ENCODE peak calls at places on chromosomes 7 and 10, in six cellular contexts. A is iPS DF 19.7; O is stimulated activated CD8-positive, alpha-beta memory T cell treated with anti-CD3 and anti-CD28 coated beads, Interleukin-2, amount 100 ng/mL, for 1 hour; V is transverse colon; D is HT-29; K is CD8-positive, alpha-beta memory T cell. B is an unnamed sample.

GRCh38 chr7:134783294-134784069 is 4.0 kb downstream of the CALD1 start:
- DNase-seq in D (no peak), V (no peak), K (no peak), A (no peak), O (no peak), B (no peak)

GRCh38 chr7:158815471-158816128 is 13.7 kb downstream of the ESYT2 start:
- DNase-seq in D (no peak), O (no peak), V (no peak), K (no peak), A (no peak), B (no peak)

GRCh38 chr7:115618676-115619075 is 411.9 kb downstream of the TFEC start:
- DNase-seq in K (no peak), V (no peak), O (no peak), A (no peak), D (no peak), B (no peak)

GRCh38 chr7:40649247-40649646 is 514.4 kb downstream of the SUGCT start:
- DNase-seq in A (no peak), V (no peak), D (no peak), O (no peak), K (no peak), B (no peak)

GRCh38 chr7:134632937-134633540 is 13.6 kb upstream of the BPGM start:
- DNase-seq in D (peak; percentile 66), A (no peak), O (no peak), K (peak; percentile 47), V (no peak), B (peak; percentile 44)

GRCh38 chr10:79372871-79373270 is 25.6 kb downstream of the PPIF start:
- DNase-seq in V (no peak), D (no peak), O (no peak), A (no peak), K (no peak), B (no peak)

GRCh38 chr7:108073305-108074070 is 56.7 kb downstream of the LAMB4 start:
- DNase-seq in K (no peak), D (no peak), O (no peak), V (no peak), A (no peak), B (no peak)

GRCh38 chr7:120259382-120259781 is 13.6 kb upstream of the KCND2 start:
- DNase-seq in D (no peak), A (no peak), V (no peak), K (no peak), O (no peak), B (no peak)

GRCh38 chr10:69800109-69800508 is 1.6 kb upstream of the COL13A1 start:
- DNase-seq in D (peak; percentile 72), K (no peak), V (peak; percentile 51), O (no peak), A (no peak), B (peak; percentile 65)

GRCh38 chr10:20105931-20106330 is 289.7 kb downstream of the PLXDC2 start:
- DNase-seq in D (no peak), K (no peak), A (no peak), O (no peak), V (no peak), B (no peak)

GRCh38 chr10:2851544-2851943 is 215.8 kb upstream of the PFKP start:
- DNase-seq in V (no peak), A (no peak), D (no peak), K (no peak), O (no peak), B (no peak)

GRCh38 chr10:99775850-99776249 is 6.6 kb upstream of the ABCC2 start:
- DNase-seq in V (no peak), K (no peak), D (peak; percentile 56), O (no peak), A (no peak), B (peak; percentile 86)

GRCh38 chr7:86785641-86786040 is 141.9 kb downstream of the GRM3 start:
- DNase-seq in K (no peak), O (no peak), A (no peak), D (no peak), V (no peak), B (no peak)

GRCh38 chr10:71770255-71770654 is 3.1 kb downstream of the VSIR start:
- DNase-seq in K (no peak), A (no peak), D (no peak), O (no peak), V (no peak), B (no peak)

GRCh38 chr7:74569501-74570075 is 87.9 kb upstream of the GTF2I start:
- DNase-seq in D (no peak), K (no peak), A (no peak), V (no peak), O (no peak), B (no peak)

GRCh38 chr10:14560274-14560673 is 214.4 kb downstream of the FAM107B start:
- DNase-seq in A (no peak), D (peak; percentile 61), V (no peak), K (peak; percentile 71), O (no peak), B (no peak)

GRCh38 chr10:14259696-14260595 is 70.8 kb downstream of the FRMD4A start:
- DNase-seq in K (no peak), D (no peak), A (no peak), V (no peak), O (no peak), B (peak; percentile 64)

GRCh38 chr7:55261386-55261770 is 103.8 kb upstream of the LANCL2 start:
- DNase-seq in V (no peak), K (no peak), A (no peak), D (no peak), O (no peak), B (no peak)

GRCh38 chr10:43683451-43684197 is 34.9 kb upstream of the ZNF32 start:
- DNase-seq in D (peak; percentile 36), V (no peak), O (no peak), A (no peak), K (no peak), B (peak; percentile 19)

GRCh38 chr7:22129819-22130580 is 184.3 kb upstream of the CDCA7L start:
- DNase-seq in D (no peak), O (no peak), A (no peak), V (no peak), K (no peak), B (no peak)

GRCh38 chr7:150976529-150977381 is 1.4 kb downstream of the KCNH2 start:
- DNase-seq in V (no peak), D (no peak), O (no peak), K (no peak), A (no peak), B (no peak)

GRCh38 chr10:94214497-94214896 is 148.2 kb downstream of the NOC3L start:
- DNase-seq in A (no peak), D (no peak), V (no peak), K (no peak), O (no peak), B (no peak)

GRCh38 chr7:17255930-17256329 is 42.5 kb upstream of the AHR start:
- DNase-seq in A (no peak), V (no peak), O (no peak), D (no peak), K (no peak), B (no peak)

GRCh38 chr10:21364196-21365114 is 161.0 kb downstream of the SKIDA1 start:
- DNase-seq in A (no peak), O (no peak), D (peak; percentile 61), K (no peak), V (peak; percentile 12), B (peak; percentile 89)

GRCh38 chr7:25093268-25093802 is 31.7 kb downstream of the CYCS start:
- DNase-seq in D (peak; percentile 93), V (peak; percentile 82), K (peak; percentile 78), O (peak; percentile 63), A (peak; percentile 35), B (peak; percentile 70)

B was measured in HepG2.